ENCODE peak calls at places on chromosomes 13 and 19, in seven cellular contexts. V is tibial artery, I is colonic mucosa, R is cardiac muscle cell, C is T47D, W is glutamatergic neuron, T is midbrain. M is an unnamed sample.

GRCh38 chr13:29805994-29806748 is 44.2 kb downstream of the UBL3 start:
- DNase-seq in V (no peak), I (no peak), R (no peak), C (no peak), W (no peak), T (no peak), M (no peak)

GRCh38 chr13:83618966-83619365 is 263.3 kb downstream of the SLITRK1 start:
- DNase-seq in V (no peak), I (no peak), R (no peak), C (no peak), W (no peak), T (no peak), M (no peak)

GRCh38 chr19:54473071-54473941 is at the start of gene CDC42EP5:
- DNase-seq in V (peak; percentile 76), I (peak; percentile 88), R (peak; percentile 59), C (no peak), W (no peak), T (no peak), M (peak; percentile 62)

GRCh38 chr19:17718988-17719711 is at the start of gene MAP1S:
- DNase-seq in V (peak; percentile 47), I (peak; percentile 68), R (peak; percentile 89), C (peak; percentile 29), W (peak; percentile 91), T (peak; percentile 33), M (no peak)

GRCh38 chr13:80144493-80144892 is 196.4 kb downstream of the SPRY2 start:
- DNase-seq in V (no peak), I (no peak), R (no peak), C (peak; percentile 23), W (no peak), T (no peak), M (no peak)

GRCh38 chr13:67299072-67299635 is 69.0 kb upstream of the PCDH9 start:
- DNase-seq in V (no peak), I (no peak), R (no peak), C (no peak), W (no peak), T (no peak), M (no peak)

GRCh38 chr13:95571941-95572340 is 19.4 kb downstream of the CLDN10 start:
- DNase-seq in V (no peak), I (no peak), R (no peak), C (no peak), W (no peak), T (no peak), M (no peak)

GRCh38 chr13:80778302-80778701 is 437.4 kb upstream of the SPRY2 start:
- DNase-seq in V (no peak), I (no peak), R (no peak), C (no peak), W (no peak), T (no peak), M (no peak)

GRCh38 chr13:97499181-97499580 is 65.2 kb downstream of the RAP2A start:
- DNase-seq in V (no peak), I (no peak), R (no peak), C (no peak), W (no peak), T (no peak), M (no peak)

GRCh38 chr19:18762125-18763023 is 28.7 kb downstream of the COMP start:
- DNase-seq in V (no peak), I (peak; percentile 94), R (peak; percentile 31), C (peak; percentile 92), W (peak; percentile 15), T (peak; percentile 33), M (peak; percentile 60)

GRCh38 chr19:50725218-50725931 is 2.2 kb downstream of the CLEC11A start:
- DNase-seq in V (no peak), I (no peak), R (no peak), C (no peak), W (no peak), T (no peak), M (no peak)